ENCODE peak calls at places on chromosomes 6 and 20, in ten cellular contexts. N, W, I, B, C, R, T, S, E and V are unnamed samples.

GRCh38 chr6:88705601-88706000 is 257.8 kb downstream of the RNGTT start:
- DNase-seq in N (no peak), W (no peak), I (no peak), B (no peak), C (no peak), R (no peak), T (no peak), S (no peak), E (no peak), V (no peak)

GRCh38 chr20:23356203-23356602 is 5.6 kb downstream of the NXT1 start:
- DNase-seq in N (no peak), W (no peak), I (peak), B (no peak), C (no peak), R (no peak), T (no peak), S (no peak), E (no peak), V (peak)

GRCh38 chr6:69784595-69785377 is 12.0 kb downstream of the LMBRD1 start:
- DNase-seq in N (no peak), W (no peak), I (no peak), B (no peak), C (no peak), R (no peak), T (no peak), S (no peak), E (no peak), V (no peak)

GRCh38 chr20:49566401-49566800 is 1.5 kb downstream of the PTGIS start:
- DNase-seq in N (no peak), W (no peak), I (no peak), B (no peak), C (no peak), R (no peak), T (no peak), S (no peak), E (no peak), V (no peak)

GRCh38 chr6:1477432-1478090 is 88.2 kb downstream of the FOXF2 start:
- DNase-seq in N (no peak), W (peak), I (no peak), B (no peak), C (no peak), R (no peak), T (no peak), S (no peak), E (no peak), V (no peak)

GRCh38 chr6:136920858-136921520 is 1.1 kb upstream of the SLC35D3 start:
- DNase-seq in N (peak), W (peak), I (peak), B (no peak), C (peak), R (no peak), T (peak), S (no peak), E (peak), V (no peak)

GRCh38 chr20:25213566-25214415 is 18.3 kb downstream of the ENTPD6 start:
- DNase-seq in N (no peak), W (no peak), I (no peak), B (no peak), C (no peak), R (no peak), T (no peak), S (no peak), E (no peak), V (no peak)

GRCh38 chr6:73811706-73812105 is 115.7 kb downstream of the CD109 start:
- DNase-seq in N (no peak), W (no peak), I (no peak), B (no peak), C (no peak), R (no peak), T (no peak), S (no peak), E (no peak), V (no peak)

GRCh38 chr6:125547320-125547843 is 202.1 kb upstream of the HEY2 start:
- DNase-seq in N (no peak), W (no peak), I (no peak), B (no peak), C (no peak), R (no peak), T (no peak), S (no peak), E (peak), V (no peak)

GRCh38 chr6:154154389-154154967 is 115.4 kb downstream of the OPRM1 start:
- DNase-seq in N (peak), W (peak), I (no peak), B (peak), C (peak), R (no peak), T (peak), S (no peak), E (peak), V (no peak)

GRCh38 chr6:27161946-27162603 is 85.4 kb upstream of the PRSS16 start:
- DNase-seq in N (peak), W (peak), I (no peak), B (peak), C (peak), R (no peak), T (peak), S (no peak), E (peak), V (no peak)

GRCh38 chr6:21075986-21076385 is 517.6 kb upstream of the SOX4 start:
- DNase-seq in N (no peak), W (peak), I (no peak), B (no peak), C (no peak), R (no peak), T (no peak), S (no peak), E (no peak), V (no peak)

GRCh38 chr20:13458860-13459451 is 179.8 kb downstream of the TASP1 start:
- DNase-seq in N (peak), W (peak), I (no peak), B (peak), C (peak), R (no peak), T (peak), S (no peak), E (peak), V (no peak)

GRCh38 chr20:50163570-50164317 is 10.2 kb upstream of the PEDS1 start:
- DNase-seq in N (peak), W (peak), I (peak), B (no peak), C (no peak), R (no peak), T (peak), S (no peak), E (peak), V (no peak)

GRCh38 chr20:2301164-2301622 is 5.4 kb downstream of the TGM3 start:
- DNase-seq in N (no peak), W (peak), I (peak), B (no peak), C (no peak), R (peak), T (no peak), S (no peak), E (peak), V (no peak)

GRCh38 chr6:127606131-127606562 is 29.2 kb downstream of the C6orf58 start:
- DNase-seq in N (peak), W (peak), I (no peak), B (peak), C (peak), R (no peak), T (peak), S (no peak), E (peak), V (no peak)

GRCh38 chr6:121175827-121176226 is 158.5 kb downstream of the TBC1D32 start:
- DNase-seq in N (no peak), W (no peak), I (no peak), B (no peak), C (no peak), R (no peak), T (no peak), S (no peak), E (no peak), V (no peak)

GRCh38 chr20:48069626-48070025 is 284.3 kb upstream of the SULF2 start:
- DNase-seq in N (no peak), W (no peak), I (no peak), B (no peak), C (no peak), R (no peak), T (no peak), S (no peak), E (no peak), V (no peak)

GRCh38 chr20:6708010-6708409 is 59.5 kb upstream of the BMP2 start:
- DNase-seq in N (peak), W (peak), I (peak), B (no peak), C (no peak), R (peak), T (peak), S (no peak), E (peak), V (peak)

GRCh38 chr20:10970109-10970508 is 296.3 kb upstream of the JAG1 start:
- DNase-seq in N (no peak), W (peak), I (no peak), B (no peak), C (no peak), R (no peak), T (no peak), S (no peak), E (peak), V (no peak)

GRCh38 chr20:57625978-57626377 is 5.8 kb upstream of the ZBP1 start:
- DNase-seq in N (no peak), W (no peak), I (no peak), B (no peak), C (no peak), R (no peak), T (no peak), S (no peak), E (no peak), V (no peak)

GRCh38 chr6:14211596-14211961 is 94.0 kb downstream of the CD83 start:
- DNase-seq in N (no peak), W (peak), I (peak), B (no peak), C (no peak), R (peak), T (peak), S (peak), E (no peak), V (peak)

GRCh38 chr6:87590989-87591388 is 1.1 kb downstream of the ORC3 start:
- DNase-seq in N (no peak), W (peak), I (no peak), B (peak), C (no peak), R (no peak), T (no peak), S (no peak), E (peak), V (no peak)

GRCh38 chr6:43847741-43848630 is 78.0 kb downstream of the VEGFA start:
- DNase-seq in N (no peak), W (peak), I (no peak), B (no peak), C (no peak), R (no peak), T (no peak), S (no peak), E (peak), V (no peak)

GRCh38 chr6:19668710-19669109 is 168.5 kb upstream of the ID4 start:
- DNase-seq in N (no peak), W (peak), I (no peak), B (no peak), C (no peak), R (no peak), T (peak), S (no peak), E (peak), V (no peak)

GRCh38 chr20:63151554-63152321 is 64.2 kb downstream of the YTHDF1 start:
- DNase-seq in N (no peak), W (peak), I (peak), B (no peak), C (no peak), R (peak), T (peak), S (no peak), E (peak), V (peak)

GRCh38 chr6:108312604-108313003 is 17.8 kb downstream of the AFG1L start:
- DNase-seq in N (no peak), W (no peak), I (no peak), B (no peak), C (no peak), R (no peak), T (no peak), S (no peak), E (no peak), V (no peak)

GRCh38 chr6:47718571-47718970 is 20.2 kb downstream of the ADGRF4 start:
- DNase-seq in N (no peak), W (no peak), I (no peak), B (no peak), C (no peak), R (no peak), T (no peak), S (no peak), E (no peak), V (no peak)

GRCh38 chr6:39465539-39465938 is 143.0 kb upstream of the KCNK16 start:
- DNase-seq in N (no peak), W (no peak), I (no peak), B (no peak), C (no peak), R (no peak), T (no peak), S (no peak), E (no peak), V (no peak)

GRCh38 chr6:99521557-99522286 is 6.5 kb upstream of the USP45 start:
- DNase-seq in N (peak), W (peak), I (peak), B (peak), C (no peak), R (no peak), T (peak), S (no peak), E (peak), V (no peak)

GRCh38 chr6:119479860-119480655 is 130.5 kb upstream of the MAN1A1 start:
- DNase-seq in N (no peak), W (peak), I (no peak), B (no peak), C (no peak), R (no peak), T (peak), S (no peak), E (no peak), V (no peak)

GRCh38 chr20:62980380-62980960 is 26.3 kb downstream of the BHLHE23 start:
- DNase-seq in N (no peak), W (no peak), I (no peak), B (no peak), C (no peak), R (no peak), T (no peak), S (no peak), E (no peak), V (no peak)

GRCh38 chr6:169487579-169488205 is 214.1 kb downstream of the WDR27 start:
- DNase-seq in N (peak), W (peak), I (no peak), B (no peak), C (no peak), R (no peak), T (no peak), S (no peak), E (peak), V (no peak)

GRCh38 chr6:27890351-27891299 is 21.6 kb downstream of the OR2B2 start:
- DNase-seq in N (peak), W (peak), I (peak), B (peak), C (peak), R (peak), T (peak), S (no peak), E (peak), V (peak)

GRCh38 chr6:88616380-88616779 is 347.0 kb downstream of the RNGTT start:
- DNase-seq in N (no peak), W (no peak), I (no peak), B (no peak), C (no peak), R (no peak), T (no peak), S (no peak), E (no peak), V (no peak)